ENCODE peak calls at places on chromosome 15, in six cellular contexts. I, A, N, D, G and H are unnamed samples.

GRCh38 chr15:69154684-69155083 is 5.8 kb upstream of the GLCE start:
- DNase-seq in I (no peak), A (peak), N (no peak), D (no peak), G (peak), H (no peak)

GRCh38 chr15:69891070-69891491 is 206.6 kb downstream of the TLE3 start:
- DNase-seq in I (no peak), A (no peak), N (no peak), D (no peak), G (no peak), H (no peak)

GRCh38 chr15:63843901-63844317 is 10.2 kb upstream of the HERC1 start:
- DNase-seq in I (no peak), A (peak), N (peak), D (no peak), G (peak), H (no peak)

GRCh38 chr15:72472907-72473669 is 1.0 kb upstream of the ARIH1 start:
- DNase-seq in I (no peak), A (peak), N (no peak), D (no peak), G (no peak), H (no peak)

GRCh38 chr15:44028349-44028748 is 166.7 kb downstream of the FRMD5 start:
- DNase-seq in I (no peak), A (no peak), N (no peak), D (no peak), G (no peak), H (no peak)

GRCh38 chr15:88331291-88331690 is 74.8 kb upstream of the NTRK3 start:
- DNase-seq in I (no peak), A (no peak), N (peak), D (no peak), G (no peak), H (no peak)

GRCh38 chr15:57376695-57377477 is 581 bp downstream of the CGNL1 start:
- DNase-seq in I (no peak), A (no peak), N (peak), D (no peak), G (no peak), H (no peak)

GRCh38 chr15:64896371-64897069 is 15.2 kb upstream of the ANKDD1A start:
- DNase-seq in I (no peak), A (no peak), N (no peak), D (no peak), G (no peak), H (no peak)

GRCh38 chr15:22839046-22839705 is 710 bp downstream of the NIPA2 start:
- DNase-seq in I (no peak), A (no peak), N (no peak), D (no peak), G (no peak), H (no peak)

GRCh38 chr15:97459771-97460170 is 500.7 kb upstream of the ARRDC4 start:
- DNase-seq in I (no peak), A (no peak), N (no peak), D (no peak), G (no peak), H (no peak)

GRCh38 chr15:66196565-66196964 is 57.0 kb downstream of the MEGF11 start:
- DNase-seq in I (no peak), A (peak), N (no peak), D (no peak), G (no peak), H (no peak)

GRCh38 chr15:69718916-69719315 is 266.3 kb downstream of the RPLP1 start:
- DNase-seq in I (peak), A (no peak), N (no peak), D (no peak), G (no peak), H (no peak)

GRCh38 chr15:84685304-84685703 is 27.3 kb upstream of the NMB start:
- DNase-seq in I (no peak), A (peak), N (no peak), D (peak), G (peak), H (no peak)

GRCh38 chr15:33234019-33234418 is 39.5 kb upstream of the FMN1 start:
- DNase-seq in I (no peak), A (peak), N (no peak), D (no peak), G (peak), H (no peak)

GRCh38 chr15:60563066-60563465 is 84.1 kb upstream of the ICE2 start:
- DNase-seq in I (no peak), A (no peak), N (no peak), D (no peak), G (no peak), H (no peak)
- TF ChIP-seq CTCF in I (no peak), A (no peak), N (no peak), D (no peak), G (no peak), H (no peak)

DNA sequence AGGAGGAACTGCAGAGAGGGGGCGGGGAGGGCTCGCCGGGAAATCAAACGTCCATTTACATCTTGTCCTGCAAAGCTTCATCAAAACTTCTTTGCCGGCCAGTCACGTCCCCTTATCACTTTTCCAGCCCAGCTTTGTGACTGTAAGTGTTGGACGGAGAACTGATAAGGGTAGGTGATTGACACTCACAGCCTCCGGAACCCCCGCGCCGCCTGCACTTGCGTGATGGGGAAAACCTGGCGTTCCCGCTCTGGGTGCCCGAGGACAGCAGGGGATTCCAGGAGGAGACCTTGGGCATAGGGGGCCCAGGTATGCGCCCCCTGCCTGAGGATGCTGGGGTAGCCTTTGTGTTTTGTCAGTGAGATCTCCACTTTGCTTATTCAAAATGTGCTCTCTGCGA is 72.8 kb upstream of the ANKRD34C start:
- DNase-seq in I (no peak), A (no peak), N (peak), D (no peak), G (no peak), H (no peak)
- TF ChIP-seq CTCF in I (no peak), A (no peak), N (peak), D (no peak), G (no peak), H (no peak)

GRCh38 chr15:54082836-54083492 is 104.7 kb downstream of the UNC13C start:
- DNase-seq in I (no peak), A (no peak), N (peak), D (no peak), G (no peak), H (no peak)
- TF ChIP-seq CTCF in I (no peak), A (peak), N (peak), D (peak), G (peak), H (peak)

DNA sequence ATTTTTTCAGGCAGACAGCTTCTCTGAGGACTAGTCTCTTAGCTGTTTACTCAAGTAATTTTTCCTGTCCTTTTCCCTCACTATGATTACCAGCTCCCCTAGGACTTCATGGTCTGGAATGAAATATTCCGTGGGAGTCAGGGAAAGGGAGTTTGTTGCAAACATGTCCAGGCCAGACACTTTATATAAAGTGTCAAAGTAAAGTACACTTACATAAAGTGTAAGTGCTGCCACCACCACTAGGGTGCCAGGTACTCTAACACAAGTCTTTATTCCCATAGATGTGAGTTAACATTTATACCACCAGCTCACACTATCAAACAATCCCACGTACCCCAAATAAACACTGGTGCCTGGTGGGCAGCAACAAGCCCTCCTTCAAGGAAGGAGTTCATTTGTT is 179.8 kb downstream of the SNRPN start:
- DNase-seq in I (no peak), A (peak), N (no peak), D (no peak), G (no peak), H (no peak)
- TF ChIP-seq CTCF in I (no peak), A (no peak), N (peak), D (no peak), G (no peak), H (peak)